ENCODE peak calls at places on chromosomes 11 and 22, in four cellular contexts. U is T-helper 2 cell, X is nephron progenitor cell, V is bronchial epithelial cell. A is an unnamed sample.

GRCh38 chr11:47359586-47359985 is 7.1 kb upstream of the MYBPC3 start:
- DNase-seq in U (peak; percentile 34), V (no peak), X (no peak), A (no peak)

GRCh38 chr11:70778828-70779365 is 380.6 kb downstream of the CTTN start:
- DNase-seq in X (no peak), U (no peak), V (no peak), A (no peak)

GRCh38 chr11:118238397-118238796 is 13.6 kb upstream of the JAML start:
- DNase-seq in X (no peak), V (peak; percentile 65), U (no peak), A (no peak)

GRCh38 chr22:23213581-23214341 is 33.5 kb downstream of the BCR start:
- DNase-seq in X (no peak), V (no peak), U (no peak), A (no peak)

GRCh38 chr11:60942207-60942606 is 9.8 kb downstream of the SLC15A3 start:
- DNase-seq in V (no peak), X (no peak), U (no peak), A (no peak)

GRCh38 chr11:87870081-87870480 is 305.2 kb downstream of the RAB38 start:
- DNase-seq in X (no peak), V (peak; percentile 9), U (no peak), A (no peak)

GRCh38 chr11:8679006-8679405 is 3.5 kb downstream of the TRIM66 start:
- DNase-seq in V (no peak), X (no peak), U (no peak), A (no peak)

GRCh38 chr11:77884186-77884828 is 63.4 kb downstream of the AAMDC start:
- DNase-seq in X (no peak), V (no peak), U (no peak), A (no peak)

GRCh38 chr11:73795925-73796632 is 8.4 kb downstream of the MRPL48 start:
- DNase-seq in X (peak; percentile 21), U (no peak), V (no peak), A (no peak)

GRCh38 chr11:1765871-1766718 is 2.4 kb upstream of the CTSD start:
- DNase-seq in U (no peak), V (no peak), X (no peak), A (no peak)

GRCh38 chr11:46930089-46930488 is 6.5 kb upstream of the CSTPP1 start:
- DNase-seq in X (no peak), V (peak; percentile 82), U (no peak), A (peak; percentile 58)

GRCh38 chr11:47523491-47524199 is 29.3 kb downstream of the CELF1 start:
- DNase-seq in X (no peak), V (peak; percentile 83), U (peak; percentile 52), A (peak; percentile 18)

GRCh38 chr11:123086315-123086714 is 24.4 kb upstream of the HSPA8 start:
- DNase-seq in X (no peak), V (no peak), U (peak; percentile 84), A (no peak)

GRCh38 chr11:46238078-46238966 is 39.1 kb upstream of the CREB3L1 start:
- DNase-seq in U (peak; percentile 55), V (no peak), X (peak; percentile 77), A (no peak)

GRCh38 chr11:119808431-119809185 is 79.6 kb upstream of the NECTIN1 start:
- DNase-seq in X (no peak), U (no peak), V (no peak), A (no peak)

GRCh38 chr11:121334973-121335711 is 42.6 kb downstream of the SC5D start:
- DNase-seq in V (no peak), U (no peak), X (no peak), A (no peak)

GRCh38 chr11:100594320-100594719 is 92.8 kb upstream of the ARHGAP42 start:
- DNase-seq in V (no peak), X (no peak), U (no peak), A (no peak)

GRCh38 chr11:66116576-66117361 is 46.7 kb downstream of the PACS1 start:
- DNase-seq in V (no peak), U (peak; percentile 35), X (no peak), A (no peak)

GRCh38 chr11:43311791-43312607 is at the start of gene API5:
- DNase-seq in U (peak; percentile 97), V (peak; percentile 92), X (peak; percentile 88), A (peak; percentile 69)

GRCh38 chr22:36243996-36244395 is 4.7 kb upstream of the APOL2 start:
- DNase-seq in V (no peak), U (no peak), X (no peak), A (no peak)

GRCh38 chr22:19063581-19064353 is 58.4 kb downstream of the DGCR2 start:
- DNase-seq in X (no peak), U (no peak), V (no peak), A (no peak)

GRCh38 chr11:12209096-12209495 is 98.7 kb downstream of the MICAL2 start:
- DNase-seq in V (no peak), X (no peak), U (no peak), A (no peak)

GRCh38 chr22:42111798-42112197 is 18.8 kb downstream of the CYP2D6 start:
- DNase-seq in X (no peak), U (no peak), V (no peak), A (no peak)

GRCh38 chr11:68214173-68215086 is 1.3 kb upstream of the KMT5B start:
- DNase-seq in U (no peak), V (no peak), X (peak; percentile 44), A (no peak)

GRCh38 chr22:22547692-22548348 is 11.2 kb downstream of the PRAME start:
- DNase-seq in U (no peak), V (no peak), X (no peak), A (no peak)

GRCh38 chr11:126080206-126080941 is 17.7 kb upstream of the CDON start:
- DNase-seq in U (no peak), X (peak; percentile 22), V (peak; percentile 33), A (no peak)

GRCh38 chr11:92376146-92376599 is 151.6 kb downstream of the FAT3 start:
- DNase-seq in X (no peak), V (peak; percentile 12), U (no peak), A (no peak)

GRCh38 chr11:35714882-35715612 is 52.5 kb downstream of the TRIM44 start:
- DNase-seq in V (peak; percentile 5), U (peak; percentile 6), X (no peak), A (no peak)

GRCh38 chr11:35554491-35555237 is 29.2 kb upstream of the PAMR1 start:
- DNase-seq in U (no peak), V (no peak), X (no peak), A (no peak)

GRCh38 chr11:122723576-122723975 is 68.1 kb downstream of the UBASH3B start:
- DNase-seq in U (peak; percentile 33), V (no peak), X (no peak), A (no peak)